ENCODE peak calls at places on chromosome 2, in ten cellular contexts. L is hepatocyte; E is Peyer's patch; Q is fibroblast of mammary gland; C is AG04449; U is left lung; J is cardiac fibroblast; Y is CD8-positive, alpha-beta T cell; B is sigmoid colon; D is ovary. W is an unnamed sample.
A peak's percentile ranks its signal among the peaks of the same experiment; 100 is the strongest.

GRCh38 chr2:122081743-122082142 is 326.3 kb downstream of the TSN start:
- DNase-seq in L (no peak), E (no peak), Q (no peak), C (no peak), U (no peak), J (no peak), Y (no peak), B (no peak), D (no peak), W (no peak)

GRCh38 chr2:197555467-197555866 is 39.6 kb downstream of the MOB4 start:
- DNase-seq in L (no peak), E (no peak), Q (no peak), C (no peak), U (no peak), J (no peak), Y (no peak), B (no peak), D (no peak), W (no peak)

GRCh38 chr2:239932881-239933735 is 92.0 kb downstream of the NDUFA10 start:
- DNase-seq in L (no peak), E (no peak), Q (no peak), C (no peak), U (peak; percentile 62), J (no peak), Y (no peak), B (peak; percentile 58), D (peak; percentile 1), W (no peak)

GRCh38 chr2:124035001-124035400 is 9.9 kb downstream of the CNTNAP5 start:
- DNase-seq in L (no peak), E (no peak), Q (no peak), C (no peak), U (no peak), J (no peak), Y (no peak), B (no peak), D (no peak), W (no peak)

GRCh38 chr2:160426604-160427003 is 67.0 kb downstream of the RBMS1 start:
- DNase-seq in L (no peak), E (no peak), Q (no peak), C (no peak), U (no peak), J (no peak), Y (no peak), B (no peak), D (no peak), W (no peak)

GRCh38 chr2:171244970-171245782 is 84.5 kb upstream of the TLK1 start:
- DNase-seq in L (no peak), E (no peak), Q (peak; percentile 83), C (no peak), U (no peak), J (peak; percentile 25), Y (no peak), B (no peak), D (no peak), W (peak; percentile 33)

GRCh38 chr2:126482582-126483464 is 173.1 kb upstream of the GYPC start:
- DNase-seq in L (peak; percentile 45), E (no peak), Q (no peak), C (no peak), U (no peak), J (no peak), Y (no peak), B (no peak), D (no peak), W (no peak)

GRCh38 chr2:145380436-145381017 is 860.6 kb upstream of the ZEB2 start:
- DNase-seq in L (no peak), E (no peak), Q (peak; percentile 84), C (peak; percentile 29), U (no peak), J (peak; percentile 54), Y (no peak), B (no peak), D (no peak), W (peak; percentile 39)

GRCh38 chr2:171432969-171433762 is 624 bp downstream of the METTL8 start:
- DNase-seq in L (peak; percentile 65), E (peak; percentile 56), Q (peak; percentile 50), C (no peak), U (no peak), J (peak; percentile 19), Y (peak; percentile 16), B (no peak), D (peak; percentile 28), W (no peak)

GRCh38 chr2:47767880-47768609 is 14.9 kb upstream of the MSH6 start:
- DNase-seq in L (peak; percentile 77), E (peak; percentile 63), Q (peak; percentile 44), C (no peak), U (peak; percentile 95), J (peak; percentile 63), Y (peak; percentile 78), B (peak; percentile 79), D (peak; percentile 85), W (no peak)

GRCh38 chr2:191933307-191934105 is 86.6 kb upstream of the CAVIN2 start:
- DNase-seq in L (no peak), E (no peak), Q (peak; percentile 73), C (no peak), U (no peak), J (no peak), Y (no peak), B (no peak), D (no peak), W (no peak)

GRCh38 chr2:43149482-43150107 is 76.8 kb downstream of the ZFP36L2 start:
- DNase-seq in L (peak; percentile 3), E (no peak), Q (no peak), C (no peak), U (peak; percentile 20), J (no peak), Y (peak; percentile 44), B (no peak), D (no peak), W (no peak)

GRCh38 chr2:164810843-164811242 is 30.8 kb downstream of the COBLL1 start:
- DNase-seq in L (no peak), E (no peak), Q (peak; percentile 19), C (no peak), U (no peak), J (peak; percentile 21), Y (no peak), B (no peak), D (no peak), W (no peak)

GRCh38 chr2:231379266-231380215 is 16.0 kb upstream of the B3GNT7 start:
- DNase-seq in L (peak; percentile 61), E (no peak), Q (no peak), C (no peak), U (no peak), J (no peak), Y (no peak), B (no peak), D (no peak), W (no peak)

GRCh38 chr2:78992451-78992806 is 33.1 kb upstream of the REG3G start:
- DNase-seq in L (peak; percentile 59), E (no peak), Q (peak; percentile 2), C (no peak), U (no peak), J (peak; percentile 1), Y (no peak), B (no peak), D (no peak), W (no peak)

GRCh38 chr2:11140492-11140891 is 14.8 kb upstream of the SLC66A3 start:
- DNase-seq in L (no peak), E (no peak), Q (peak; percentile 82), C (no peak), U (no peak), J (peak; percentile 13), Y (no peak), B (no peak), D (no peak), W (peak; percentile 39)

GRCh38 chr2:216700088-216700567 is 4.8 kb upstream of the IGFBP5 start:
- DNase-seq in L (no peak), E (no peak), Q (no peak), C (no peak), U (no peak), J (no peak), Y (no peak), B (peak; percentile 70), D (no peak), W (no peak)
- H3K4me3 ChIP-seq in L (no peak overlapping the region), E (no peak overlapping the region), Q (no peak overlapping the region), C (no peak overlapping the region), U (no peak overlapping the region), J (no peak overlapping the region), Y (no peak overlapping the region), B (no peak overlapping the region), D (no peak overlapping the region), W (no peak overlapping the region)

DNA sequence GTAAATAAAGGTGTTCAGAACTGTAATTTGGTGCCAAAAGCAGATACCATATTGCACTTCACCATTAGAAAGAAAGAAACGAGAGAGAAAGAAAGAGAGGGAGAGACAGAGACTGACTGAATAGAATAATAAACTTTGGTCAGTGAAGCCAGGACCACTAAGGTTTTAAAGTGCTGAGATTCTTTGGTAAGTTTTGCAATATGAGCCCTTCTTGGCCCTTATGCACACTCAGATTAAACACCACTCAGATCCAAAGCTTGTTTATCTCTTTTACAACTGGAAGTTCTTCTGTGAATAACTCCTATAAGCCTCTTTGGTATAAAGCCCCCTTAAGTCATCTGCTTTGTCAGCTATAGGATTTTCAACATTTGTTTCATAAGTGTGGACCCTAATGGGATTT is 40.9 kb downstream of the PID1 start:
- DNase-seq in L (no peak), E (no peak), Q (no peak), C (no peak), U (no peak), J (no peak), Y (no peak), B (no peak), D (no peak), W (no peak)
- TF ChIP-seq CTCF in L (no peak), E (no peak), Q (no peak), C (no peak), U (no peak), J (no peak), Y (no peak), B (no peak), D (no peak), W (no peak)

GRCh38 chr2:177261115-177261779 is 3.3 kb downstream of the NFE2L2 start:
- DNase-seq in L (no peak), E (no peak), Q (no peak), C (no peak), U (no peak), J (no peak), Y (no peak), B (no peak), D (no peak), W (no peak)
- H3K4me3 ChIP-seq in L (peak overlapping the region; percentile 44), E (peak overlapping the region; percentile 75), Q (peak overlapping the region; percentile 69), C (peak overlapping the region; percentile 76), U (peak overlapping the region; percentile 94), J (peak overlapping the region; percentile 81), Y (peak overlapping the region; percentile 97), B (peak overlapping the region; percentile 99), D (peak overlapping the region; percentile 100), W (peak overlapping the region; percentile 74)

GRCh38 chr2:88919087-88919738 is 227.7 kb downstream of the RPIA start:
- DNase-seq in L (no peak), E (no peak), Q (peak; percentile 39), C (no peak), U (no peak), J (peak; percentile 37), Y (no peak), B (no peak), D (no peak), W (no peak)
- TF ChIP-seq CTCF in L (no peak), E (peak; percentile 33), Q (peak; percentile 75), C (peak; percentile 53), U (peak; percentile 46), J (peak; percentile 76), Y (peak; percentile 25), B (peak; percentile 24), D (no peak), W (peak; percentile 77)

GRCh38 chr2:169732583-169733358 is 861 bp upstream of the KLHL23 start:
- DNase-seq in L (no peak), E (no peak), Q (no peak), C (no peak), U (no peak), J (no peak), Y (no peak), B (no peak), D (no peak), W (no peak)
- H3K4me3 ChIP-seq in L (peak overlapping the region; percentile 94), E (peak overlapping the region; percentile 83), Q (peak overlapping the region; percentile 51), C (peak overlapping the region; percentile 62), U (no peak overlapping the region), J (peak overlapping the region; percentile 63), Y (peak overlapping the region; percentile 47), B (peak overlapping the region; percentile 70), D (peak overlapping the region; percentile 63), W (peak overlapping the region; percentile 48)

W was measured in AG09309.